ENCODE peak calls at places on chromosomes 5 and 9, in six cellular contexts. L is body of pancreas, F is putamen, J is thoracic aorta, B is lower leg skin, X is NCI-H2081. Z is an unnamed sample.

GRCh38 chr9:129350143-129350935 is 172.3 kb upstream of the IER5L start:
- DNase-seq in L (no peak), F (no peak), J (no peak), B (no peak), X (no peak), Z (no peak)

GRCh38 chr5:154740483-154740882 is 14.7 kb upstream of the LARP1 start:
- DNase-seq in L (peak), F (peak), J (no peak), B (no peak), X (no peak), Z (peak)

GRCh38 chr9:111094433-111095421 is 56.5 kb upstream of the LPAR1 start:
- DNase-seq in L (peak), F (no peak), J (peak), B (peak), X (no peak), Z (no peak)

GRCh38 chr9:137464291-137464999 is 5.3 kb upstream of the NSMF start:
- DNase-seq in L (no peak), F (no peak), J (no peak), B (no peak), X (no peak), Z (no peak)

GRCh38 chr9:123058834-123059233 is 25.4 kb downstream of the GPR21 start:
- DNase-seq in L (no peak), F (no peak), J (no peak), B (no peak), X (no peak), Z (no peak)

GRCh38 chr5:121053055-121053985 is 589.2 kb downstream of the PRR16 start:
- DNase-seq in L (no peak), F (no peak), J (no peak), B (no peak), X (no peak), Z (no peak)

GRCh38 chr9:135570456-135570855 is 8.9 kb downstream of the PAEP start:
- DNase-seq in L (no peak), F (no peak), J (no peak), B (no peak), X (no peak), Z (peak)

GRCh38 chr9:23850242-23851023 is 24.4 kb upstream of the ELAVL2 start:
- DNase-seq in L (no peak), F (no peak), J (no peak), B (no peak), X (peak), Z (no peak)

GRCh38 chr9:110050925-110051355 is 157.0 kb downstream of the C9orf152 start:
- DNase-seq in L (peak), F (no peak), J (no peak), B (peak), X (no peak), Z (no peak)

GRCh38 chr5:109688647-109688998 is 1.1 kb upstream of the MAN2A1 start:
- DNase-seq in L (peak), F (peak), J (no peak), B (no peak), X (peak), Z (no peak)

GRCh38 chr5:57434227-57434640 is 48.4 kb downstream of the ACTBL2 start:
- DNase-seq in L (no peak), F (no peak), J (no peak), B (no peak), X (no peak), Z (no peak)

GRCh38 chr9:136056546-136057235 is 38.4 kb downstream of the NACC2 start:
- DNase-seq in L (no peak), F (no peak), J (no peak), B (no peak), X (no peak), Z (no peak)

GRCh38 chr9:127194881-127195713 is 69.5 kb upstream of the GARNL3 start:
- DNase-seq in L (no peak), F (no peak), J (no peak), B (no peak), X (no peak), Z (no peak)

GRCh38 chr9:112193562-112194288 is 18.6 kb upstream of the SUSD1 start:
- DNase-seq in L (no peak), F (no peak), J (no peak), B (no peak), X (no peak), Z (no peak)

GRCh38 chr5:18534119-18534518 is 899.9 kb downstream of the TAF11L14 start:
- DNase-seq in L (no peak), F (no peak), J (no peak), B (no peak), X (no peak), Z (no peak)

GRCh38 chr5:135155616-135156214 is 121.7 kb upstream of the PITX1 start:
- DNase-seq in L (no peak), F (no peak), J (no peak), B (no peak), X (no peak), Z (no peak)

GRCh38 chr5:79573983-79574890 is 38.0 kb upstream of the TENT2 start:
- DNase-seq in L (no peak), F (no peak), J (no peak), B (no peak), X (no peak), Z (no peak)

GRCh38 chr9:126985870-126986498 is 71.4 kb downstream of the RALGPS1 start:
- DNase-seq in L (peak), F (no peak), J (no peak), B (peak), X (peak), Z (no peak)

GRCh38 chr5:34044950-34045525 is 2.0 kb upstream of the C1QTNF3 start:
- DNase-seq in L (no peak), F (no peak), J (no peak), B (no peak), X (no peak), Z (no peak)

GRCh38 chr5:57779383-57780223 is 297.0 kb upstream of the ACTBL2 start:
- DNase-seq in L (peak), F (peak), J (no peak), B (peak), X (peak), Z (no peak)

GRCh38 chr9:110192531-110193326 is 15.2 kb downstream of the C9orf152 start:
- DNase-seq in L (no peak), F (no peak), J (no peak), B (peak), X (no peak), Z (peak)

GRCh38 chr9:123929177-123929869 is 603 bp downstream of the DENND1A start:
- DNase-seq in L (peak), F (no peak), J (no peak), B (no peak), X (no peak), Z (peak)

GRCh38 chr5:102540251-102540812 is 41.5 kb upstream of the SLCO6A1 start:
- DNase-seq in L (no peak), F (no peak), J (no peak), B (no peak), X (no peak), Z (no peak)

GRCh38 chr9:77744877-77745435 is 96.8 kb upstream of the GNA14 start:
- DNase-seq in L (no peak), F (no peak), J (no peak), B (no peak), X (no peak), Z (no peak)

GRCh38 chr9:97853844-97854695 is 1.0 kb downstream of the FOXE1 start:
- DNase-seq in L (no peak), F (no peak), J (no peak), B (no peak), X (peak), Z (no peak)

GRCh38 chr5:136108131-136108739 is 24.4 kb upstream of the SMAD5 start:
- DNase-seq in L (peak), F (no peak), J (no peak), B (peak), X (no peak), Z (no peak)

GRCh38 chr5:79582186-79582585 is 30.1 kb upstream of the TENT2 start:
- DNase-seq in L (no peak), F (no peak), J (no peak), B (no peak), X (peak), Z (no peak)

GRCh38 chr9:115144706-115145105 is 26.7 kb upstream of the TNC start:
- DNase-seq in L (no peak), F (no peak), J (no peak), B (no peak), X (no peak), Z (no peak)

GRCh38 chr9:127723450-127723849 is 7.6 kb downstream of the TTC16 start:
- DNase-seq in L (no peak), F (no peak), J (no peak), B (no peak), X (peak), Z (no peak)

GRCh38 chr5:60023255-60023654 is 129.7 kb upstream of the PDE4D start:
- DNase-seq in L (no peak), F (no peak), J (no peak), B (no peak), X (no peak), Z (no peak)

GRCh38 chr5:126561908-126562307 is 33.1 kb downstream of the ALDH7A1 start:
- DNase-seq in L (no peak), F (no peak), J (no peak), B (no peak), X (no peak), Z (no peak)

GRCh38 chr9:81666123-81666522 is 23.2 kb downstream of the TLE1 start:
- DNase-seq in L (no peak), F (peak), J (no peak), B (no peak), X (no peak), Z (no peak)

GRCh38 chr9:130535818-130536521 is 43.4 kb upstream of the FUBP3 start:
- DNase-seq in L (no peak), F (no peak), J (no peak), B (no peak), X (no peak), Z (no peak)

GRCh38 chr5:111699324-111699723 is 57.7 kb downstream of the NREP start:
- DNase-seq in L (no peak), F (no peak), J (no peak), B (no peak), X (no peak), Z (no peak)

GRCh38 chr9:89686134-89686533 is 81.3 kb downstream of the GADD45G start:
- DNase-seq in L (peak), F (no peak), J (no peak), B (peak), X (peak), Z (peak)

GRCh38 chr5:6729400-6730310 is 16.4 kb downstream of the TENT4A start:
- DNase-seq in L (peak), F (no peak), J (no peak), B (no peak), X (no peak), Z (no peak)

GRCh38 chr5:174056064-174056842 is 10.7 kb downstream of the NSG2 start:
- DNase-seq in L (no peak), F (no peak), J (no peak), B (no peak), X (no peak), Z (no peak)

GRCh38 chr5:127906562-127907204 is 176.9 kb upstream of the SLC12A2 start:
- DNase-seq in L (no peak), F (no peak), J (no peak), B (no peak), X (no peak), Z (no peak)

GRCh38 chr9:18979367-18979766 is 53.6 kb downstream of the SAXO1 start:
- DNase-seq in L (no peak), F (no peak), J (no peak), B (no peak), X (no peak), Z (no peak)

Z was measured in sciatic nerve.